ENCODE peak calls at places on chromosomes 12 and 14, in five cellular contexts. L, A, P, W and U are unnamed samples.
A peak's percentile ranks its signal among the peaks of the same experiment; 100 is the strongest.

GRCh38 chr12:96824838-96825236 is 82.2 kb upstream of the NEDD1 start:
- DNase-seq in L (no peak), A (no peak), P (no peak), W (peak; percentile 7), U (no peak)

GRCh38 chr12:45299132-45299692 is 83.3 kb downstream of the ANO6 start:
- DNase-seq in L (peak; percentile 34), A (no peak), P (no peak), W (no peak), U (no peak)

GRCh38 chr14:74425525-74426201 is 347 bp downstream of the SYNDIG1L start:
- DNase-seq in L (no peak), A (peak; percentile 56), P (peak; percentile 21), W (peak; percentile 17), U (no peak)

GRCh38 chr12:123907021-123907420 is 65.6 kb downstream of the CCDC92 start:
- DNase-seq in L (no peak), A (no peak), P (no peak), W (no peak), U (no peak)

GRCh38 chr12:14272954-14273910 is 92.2 kb upstream of the ATF7IP start:
- DNase-seq in L (no peak), A (no peak), P (peak; percentile 59), W (peak; percentile 36), U (peak; percentile 83)

GRCh38 chr12:68958337-68958736 is 25.4 kb upstream of the CPM start:
- DNase-seq in L (no peak), A (no peak), P (peak; percentile 57), W (peak; percentile 71), U (no peak)

GRCh38 chr14:64478634-64479250 is 13.4 kb downstream of the AKAP5 start:
- DNase-seq in L (no peak), A (peak; percentile 27), P (peak; percentile 36), W (peak; percentile 55), U (no peak)

GRCh38 chr12:53564276-53564675 is 57.0 kb upstream of the NPFF start:
- DNase-seq in L (no peak), A (no peak), P (no peak), W (no peak), U (no peak)

GRCh38 chr12:52508211-52508610 is 12.0 kb downstream of the KRT5 start:
- DNase-seq in L (no peak), A (no peak), P (no peak), W (no peak), U (no peak)

GRCh38 chr14:74015965-74016364 is 3.1 kb downstream of the ENTPD5 start:
- DNase-seq in L (no peak), A (no peak), P (no peak), W (peak; percentile 7), U (no peak)

GRCh38 chr12:74401966-74402365 is 135.7 kb upstream of the ATXN7L3B start:
- DNase-seq in L (no peak), A (no peak), P (no peak), W (no peak), U (no peak)

GRCh38 chr14:61553730-61554641 is 141.3 kb upstream of the HIF1A start:
- DNase-seq in L (no peak), A (peak; percentile 71), P (no peak), W (no peak), U (no peak)

GRCh38 chr12:79174656-79175055 is 310.1 kb downstream of the SYT1 start:
- DNase-seq in L (no peak), A (peak; percentile 4), P (peak; percentile 35), W (no peak), U (no peak)

GRCh38 chr12:3881208-3881980 is 8.2 kb upstream of the PARP11 start:
- DNase-seq in L (no peak), A (no peak), P (no peak), W (no peak), U (no peak)

GRCh38 chr12:104011265-104011664 is 38.7 kb downstream of the GLT8D2 start:
- DNase-seq in L (no peak), A (peak; percentile 68), P (no peak), W (no peak), U (no peak)

GRCh38 chr12:120652671-120653435 is 12.4 kb downstream of the CABP1 start:
- DNase-seq in L (no peak), A (no peak), P (no peak), W (no peak), U (no peak)

GRCh38 chr12:108915632-108916133 is 35.8 kb downstream of the DAO start:
- DNase-seq in L (no peak), A (no peak), P (no peak), W (no peak), U (no peak)

GRCh38 chr14:68576031-68576430 is 216.8 kb downstream of the ZFP36L1 start:
- DNase-seq in L (no peak), A (no peak), P (no peak), W (no peak), U (no peak)